ENCODE peak calls at places on chromosomes 6 and 20, in ten cellular contexts. One of them, this sample, is unnamed.
A peak's percentile ranks its signal among the peaks of the same experiment; 100 is the strongest.

GRCh38 chr20:64238851-64239387 is 16.6 kb upstream of the PCMTD2 start:
- DNase-seq in cardiac muscle cell: no peak
- DNase-seq in adrenal gland: no peak
- DNase-seq in left lung: peak; percentile 13
- DNase-seq in OCI-LY7: no peak
- DNase-seq in CD8-positive, alpha-beta T cell: no peak
- DNase-seq in K562: no peak
- DNase-seq in HCT116: no peak
- DNase-seq in breast epithelium: no peak
- DNase-seq in esophagus squamous epithelium: no peak
- DNase-seq in this sample: no peak

GRCh38 chr6:39941138-39941537 is 6.9 kb upstream of the MOCS1 start:
- DNase-seq in breast epithelium: no peak
- DNase-seq in HCT116: no peak
- DNase-seq in esophagus squamous epithelium: no peak
- DNase-seq in left lung: no peak
- DNase-seq in adrenal gland: no peak
- DNase-seq in cardiac muscle cell: no peak
- DNase-seq in OCI-LY7: no peak
- DNase-seq in K562: no peak
- DNase-seq in CD8-positive, alpha-beta T cell: no peak
- DNase-seq in this sample: no peak

GRCh38 chr6:109034439-109035041 is 60.1 kb downstream of the SESN1 start:
- DNase-seq in cardiac muscle cell: no peak
- DNase-seq in esophagus squamous epithelium: no peak
- DNase-seq in left lung: no peak
- DNase-seq in K562: no peak
- DNase-seq in OCI-LY7: no peak
- DNase-seq in adrenal gland: no peak
- DNase-seq in CD8-positive, alpha-beta T cell: no peak
- DNase-seq in HCT116: no peak
- DNase-seq in breast epithelium: no peak
- DNase-seq in this sample: no peak

GRCh38 chr6:158528826-158529225 is 31.1 kb upstream of the TMEM181 start:
- DNase-seq in cardiac muscle cell: no peak
- DNase-seq in adrenal gland: no peak
- DNase-seq in CD8-positive, alpha-beta T cell: no peak
- DNase-seq in K562: no peak
- DNase-seq in esophagus squamous epithelium: no peak
- DNase-seq in HCT116: no peak
- DNase-seq in left lung: no peak
- DNase-seq in breast epithelium: no peak
- DNase-seq in OCI-LY7: no peak
- DNase-seq in this sample: no peak

GRCh38 chr6:98335594-98335993 is 498.8 kb upstream of the POU3F2 start:
- DNase-seq in esophagus squamous epithelium: no peak
- DNase-seq in K562: no peak
- DNase-seq in CD8-positive, alpha-beta T cell: no peak
- DNase-seq in HCT116: no peak
- DNase-seq in breast epithelium: no peak
- DNase-seq in OCI-LY7: no peak
- DNase-seq in adrenal gland: no peak
- DNase-seq in left lung: no peak
- DNase-seq in cardiac muscle cell: no peak
- DNase-seq in this sample: no peak

GRCh38 chr20:63639093-63639860 is 12.4 kb upstream of the GMEB2 start:
- DNase-seq in CD8-positive, alpha-beta T cell: peak; percentile 91
- DNase-seq in HCT116: no peak
- DNase-seq in left lung: no peak
- DNase-seq in esophagus squamous epithelium: no peak
- DNase-seq in adrenal gland: no peak
- DNase-seq in breast epithelium: no peak
- DNase-seq in OCI-LY7: peak; percentile 89
- DNase-seq in K562: no peak
- DNase-seq in cardiac muscle cell: no peak
- DNase-seq in this sample: no peak

GRCh38 chr6:166625356-166625755 is 1.7 kb downstream of the RPS6KA2 start:
- DNase-seq in esophagus squamous epithelium: no peak
- DNase-seq in breast epithelium: no peak
- DNase-seq in cardiac muscle cell: no peak
- DNase-seq in adrenal gland: no peak
- DNase-seq in CD8-positive, alpha-beta T cell: peak; percentile 38
- DNase-seq in K562: no peak
- DNase-seq in HCT116: no peak
- DNase-seq in OCI-LY7: no peak
- DNase-seq in left lung: no peak
- DNase-seq in this sample: no peak

GRCh38 chr20:43442310-43442880 is 15.3 kb upstream of the SRSF6 start:
- DNase-seq in adrenal gland: peak; percentile 13
- DNase-seq in OCI-LY7: no peak
- DNase-seq in esophagus squamous epithelium: no peak
- DNase-seq in HCT116: no peak
- DNase-seq in left lung: no peak
- DNase-seq in cardiac muscle cell: no peak
- DNase-seq in breast epithelium: no peak
- DNase-seq in CD8-positive, alpha-beta T cell: no peak
- DNase-seq in K562: no peak
- DNase-seq in this sample: no peak

GRCh38 chr6:121435444-121436069 is at the start of gene GJA1:
- DNase-seq in OCI-LY7: no peak
- DNase-seq in K562: no peak
- DNase-seq in CD8-positive, alpha-beta T cell: no peak
- DNase-seq in breast epithelium: peak; percentile 60
- DNase-seq in left lung: peak; percentile 54
- DNase-seq in esophagus squamous epithelium: no peak
- DNase-seq in cardiac muscle cell: peak; percentile 73
- DNase-seq in adrenal gland: peak; percentile 80
- DNase-seq in HCT116: no peak
- DNase-seq in this sample: peak; percentile 62

GRCh38 chr6:121436966-121437756 is 1.7 kb downstream of the GJA1 start:
- DNase-seq in breast epithelium: peak; percentile 68
- DNase-seq in CD8-positive, alpha-beta T cell: no peak
- DNase-seq in OCI-LY7: no peak
- DNase-seq in esophagus squamous epithelium: no peak
- DNase-seq in left lung: peak; percentile 51
- DNase-seq in cardiac muscle cell: peak; percentile 64
- DNase-seq in HCT116: no peak
- DNase-seq in K562: no peak
- DNase-seq in adrenal gland: peak; percentile 70
- DNase-seq in this sample: peak; percentile 42

GRCh38 chr6:121437861-121438651 is 2.6 kb downstream of the GJA1 start:
- DNase-seq in OCI-LY7: no peak
- DNase-seq in cardiac muscle cell: peak; percentile 32
- DNase-seq in adrenal gland: no peak
- DNase-seq in left lung: no peak
- DNase-seq in breast epithelium: peak; percentile 45
- DNase-seq in CD8-positive, alpha-beta T cell: no peak
- DNase-seq in HCT116: no peak
- DNase-seq in K562: no peak
- DNase-seq in esophagus squamous epithelium: no peak
- DNase-seq in this sample: peak; percentile 60

GRCh38 chr6:121434037-121434770 is 1.2 kb upstream of the GJA1 start:
- DNase-seq in K562: no peak
- DNase-seq in cardiac muscle cell: no peak
- DNase-seq in esophagus squamous epithelium: no peak
- DNase-seq in OCI-LY7: no peak
- DNase-seq in left lung: no peak
- DNase-seq in breast epithelium: no peak
- DNase-seq in adrenal gland: no peak
- DNase-seq in CD8-positive, alpha-beta T cell: no peak
- DNase-seq in HCT116: no peak
- DNase-seq in this sample: no peak

DNA sequence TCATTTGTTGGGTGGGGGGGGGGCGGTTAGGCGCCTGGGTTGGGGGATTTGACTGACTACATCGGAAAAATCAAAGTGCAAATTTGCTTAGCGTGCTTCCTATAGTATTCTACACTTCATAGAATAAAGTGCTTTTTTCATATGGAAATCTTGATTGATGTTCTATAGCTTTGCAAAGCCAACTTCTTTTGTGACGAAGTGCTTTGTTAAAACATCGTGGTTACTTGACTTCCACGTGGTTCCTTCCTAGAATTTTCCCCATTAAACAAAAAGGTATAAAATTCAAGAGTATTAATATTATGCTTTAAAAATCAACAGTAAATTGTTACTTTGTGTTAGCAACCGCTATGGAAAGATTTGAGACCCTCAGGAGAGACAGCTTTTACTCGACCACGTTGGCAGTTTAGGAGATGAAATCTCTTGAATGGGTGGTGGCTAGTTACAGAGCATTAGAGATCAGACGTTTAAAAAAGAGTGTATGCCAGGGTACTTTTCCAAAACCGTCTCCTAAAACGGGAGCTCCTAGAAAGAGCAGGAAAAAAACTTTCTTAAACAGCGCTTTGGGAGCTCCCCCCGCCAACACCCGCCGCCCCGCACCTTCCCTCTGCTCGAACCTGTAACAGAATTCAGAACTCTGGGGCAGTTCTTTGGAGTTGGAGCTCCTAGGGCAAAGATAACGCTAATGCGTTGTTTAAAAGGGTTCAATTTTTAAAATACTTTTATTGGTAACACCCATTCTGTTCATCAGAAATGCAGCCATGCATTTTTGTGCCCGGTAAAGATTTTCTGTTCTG is 923 bp downstream of the GJA1 start:
- DNase-seq in K562: no peak
- DNase-seq in OCI-LY7: no peak
- DNase-seq in breast epithelium: no peak
- DNase-seq in cardiac muscle cell: peak; percentile 24
- DNase-seq in adrenal gland: no peak
- DNase-seq in esophagus squamous epithelium: no peak
- DNase-seq in CD8-positive, alpha-beta T cell: no peak
- DNase-seq in HCT116: no peak
- DNase-seq in left lung: no peak
- DNase-seq in this sample: peak; percentile 3
- H3K27ac ChIP-seq in K562: no peak overlapping the region
- H3K27ac ChIP-seq in OCI-LY7: no peak overlapping the region
- H3K27ac ChIP-seq in breast epithelium: peak overlapping the region; percentile 98
- H3K27ac ChIP-seq in cardiac muscle cell: peak overlapping the region; percentile 0
- H3K27ac ChIP-seq in adrenal gland: peak overlapping the region; percentile 85
- H3K27ac ChIP-seq in esophagus squamous epithelium: peak overlapping the region; percentile 86
- H3K27ac ChIP-seq in CD8-positive, alpha-beta T cell: no peak overlapping the region
- H3K27ac ChIP-seq in HCT116: no peak overlapping the region
- H3K27ac ChIP-seq in left lung: peak overlapping the region; percentile 95
- H3K27ac ChIP-seq in this sample: peak overlapping the region; percentile 80

GRCh38 chr20:9145142-9145541 is 76.3 kb downstream of the PLCB4 start:
- DNase-seq in OCI-LY7: no peak
- DNase-seq in CD8-positive, alpha-beta T cell: no peak
- DNase-seq in HCT116: no peak
- DNase-seq in breast epithelium: no peak
- DNase-seq in esophagus squamous epithelium: no peak
- DNase-seq in left lung: no peak
- DNase-seq in adrenal gland: no peak
- DNase-seq in cardiac muscle cell: no peak
- DNase-seq in K562: no peak
- DNase-seq in this sample: no peak

GRCh38 chr20:9144643-9145042 is 75.8 kb downstream of the PLCB4 start:
- DNase-seq in cardiac muscle cell: no peak
- DNase-seq in adrenal gland: no peak
- DNase-seq in K562: no peak
- DNase-seq in HCT116: no peak
- DNase-seq in breast epithelium: no peak
- DNase-seq in CD8-positive, alpha-beta T cell: no peak
- DNase-seq in OCI-LY7: no peak
- DNase-seq in esophagus squamous epithelium: no peak
- DNase-seq in left lung: no peak
- DNase-seq in this sample: no peak

GRCh38 chr20:9142809-9143208 is 73.9 kb downstream of the PLCB4 start:
- DNase-seq in CD8-positive, alpha-beta T cell: no peak
- DNase-seq in adrenal gland: no peak
- DNase-seq in breast epithelium: no peak
- DNase-seq in left lung: no peak
- DNase-seq in OCI-LY7: no peak
- DNase-seq in HCT116: no peak
- DNase-seq in cardiac muscle cell: no peak
- DNase-seq in esophagus squamous epithelium: no peak
- DNase-seq in K562: no peak
- DNase-seq in this sample: no peak

GRCh38 chr20:9141916-9142315 is 73.0 kb downstream of the PLCB4 start:
- DNase-seq in cardiac muscle cell: no peak
- DNase-seq in K562: no peak
- DNase-seq in left lung: no peak
- DNase-seq in esophagus squamous epithelium: no peak
- DNase-seq in CD8-positive, alpha-beta T cell: no peak
- DNase-seq in breast epithelium: no peak
- DNase-seq in OCI-LY7: no peak
- DNase-seq in HCT116: no peak
- DNase-seq in adrenal gland: no peak
- DNase-seq in this sample: no peak

DNA sequence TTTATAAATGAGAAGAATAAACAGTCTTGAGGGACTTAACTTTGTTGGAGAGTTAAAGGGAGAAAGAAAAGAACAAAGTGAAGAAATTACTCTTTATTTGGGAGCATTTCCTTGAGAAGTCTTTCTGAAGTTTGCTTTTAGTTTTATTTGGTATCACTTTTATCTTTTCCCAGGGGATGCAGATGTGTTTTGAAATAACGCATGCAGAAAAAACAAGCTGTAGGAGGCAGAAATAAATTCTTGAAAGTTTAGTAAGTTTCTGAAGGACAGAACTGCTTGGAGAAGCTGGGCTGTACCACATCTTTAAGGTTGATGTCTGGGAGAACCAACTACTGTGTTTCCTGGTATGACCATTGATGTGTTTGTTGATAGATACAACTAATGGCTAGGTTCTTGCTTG is 75.0 kb downstream of the PLCB4 start:
- DNase-seq in adrenal gland: no peak
- DNase-seq in HCT116: no peak
- DNase-seq in left lung: no peak
- DNase-seq in esophagus squamous epithelium: no peak
- DNase-seq in CD8-positive, alpha-beta T cell: no peak
- DNase-seq in OCI-LY7: no peak
- DNase-seq in breast epithelium: no peak
- DNase-seq in K562: no peak
- DNase-seq in cardiac muscle cell: no peak
- DNase-seq in this sample: no peak
- H3K27ac ChIP-seq in adrenal gland: no peak overlapping the region
- H3K27ac ChIP-seq in HCT116: no peak overlapping the region
- H3K27ac ChIP-seq in left lung: no peak overlapping the region
- H3K27ac ChIP-seq in esophagus squamous epithelium: peak overlapping the region; percentile 11
- H3K27ac ChIP-seq in CD8-positive, alpha-beta T cell: no peak overlapping the region
- H3K27ac ChIP-seq in OCI-LY7: no peak overlapping the region
- H3K27ac ChIP-seq in breast epithelium: no peak overlapping the region
- H3K27ac ChIP-seq in K562: no peak overlapping the region
- H3K27ac ChIP-seq in cardiac muscle cell: no peak overlapping the region
- H3K27ac ChIP-seq in this sample: no peak overlapping the region

DNA sequence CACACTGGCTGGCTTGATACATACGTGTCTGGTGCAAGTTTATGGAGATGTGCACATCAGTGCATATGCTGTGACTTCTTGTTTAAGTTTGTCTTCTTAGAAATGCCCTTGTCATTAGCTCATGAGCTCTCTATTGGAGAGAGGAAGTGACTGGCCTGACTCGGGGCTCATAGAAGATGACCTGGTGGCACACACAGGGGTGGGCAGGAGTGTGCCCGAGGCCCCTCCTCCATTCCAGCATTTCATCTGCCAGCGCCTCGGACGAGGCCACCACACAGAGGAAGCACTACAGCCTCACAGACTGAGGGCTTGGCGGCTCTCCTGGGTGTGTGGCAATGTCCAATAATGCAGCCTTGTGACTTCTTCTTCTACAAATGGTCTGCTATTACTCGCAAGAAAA is 109.7 kb downstream of the FAM120B start:
- DNase-seq in CD8-positive, alpha-beta T cell: no peak
- DNase-seq in left lung: no peak
- DNase-seq in adrenal gland: no peak
- DNase-seq in esophagus squamous epithelium: no peak
- DNase-seq in K562: no peak
- DNase-seq in HCT116: no peak
- DNase-seq in breast epithelium: no peak
- DNase-seq in cardiac muscle cell: no peak
- DNase-seq in OCI-LY7: no peak
- DNase-seq in this sample: no peak
- H3K27ac ChIP-seq in CD8-positive, alpha-beta T cell: no peak overlapping the region
- H3K27ac ChIP-seq in left lung: no peak overlapping the region
- H3K27ac ChIP-seq in adrenal gland: no peak overlapping the region
- H3K27ac ChIP-seq in esophagus squamous epithelium: no peak overlapping the region
- H3K27ac ChIP-seq in K562: no peak overlapping the region
- H3K27ac ChIP-seq in HCT116: no peak overlapping the region
- H3K27ac ChIP-seq in breast epithelium: no peak overlapping the region
- H3K27ac ChIP-seq in cardiac muscle cell: no peak overlapping the region
- H3K27ac ChIP-seq in OCI-LY7: no peak overlapping the region
- H3K27ac ChIP-seq in this sample: no peak overlapping the region

DNA sequence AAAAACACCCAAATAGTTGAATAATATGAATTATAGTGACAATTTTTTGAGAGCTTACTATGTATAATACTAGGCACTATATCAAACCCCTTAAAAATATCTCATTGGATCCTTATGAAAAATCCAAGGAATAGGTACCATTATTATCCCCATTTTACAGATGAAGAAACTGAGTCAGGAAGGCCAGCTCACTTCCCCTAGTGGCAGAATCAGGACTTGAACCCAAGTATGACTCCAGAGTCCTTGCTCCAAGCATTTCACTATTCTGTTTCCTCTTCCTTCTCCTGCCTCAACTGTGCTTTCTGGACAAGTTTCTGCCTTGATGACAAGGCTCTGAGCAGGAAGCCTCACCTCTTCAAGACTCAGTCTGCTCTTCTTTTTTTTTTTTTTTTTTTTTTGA is 10.8 kb upstream of the PARD6B start:
- DNase-seq in breast epithelium: no peak
- DNase-seq in esophagus squamous epithelium: no peak
- DNase-seq in HCT116: no peak
- DNase-seq in left lung: no peak
- DNase-seq in adrenal gland: no peak
- DNase-seq in OCI-LY7: no peak
- DNase-seq in cardiac muscle cell: no peak
- DNase-seq in K562: no peak
- DNase-seq in CD8-positive, alpha-beta T cell: no peak
- DNase-seq in this sample: no peak
- H3K27ac ChIP-seq in breast epithelium: no peak overlapping the region
- H3K27ac ChIP-seq in esophagus squamous epithelium: no peak overlapping the region
- H3K27ac ChIP-seq in HCT116: no peak overlapping the region
- H3K27ac ChIP-seq in left lung: no peak overlapping the region
- H3K27ac ChIP-seq in adrenal gland: no peak overlapping the region
- H3K27ac ChIP-seq in OCI-LY7: no peak overlapping the region
- H3K27ac ChIP-seq in cardiac muscle cell: no peak overlapping the region
- H3K27ac ChIP-seq in K562: no peak overlapping the region
- H3K27ac ChIP-seq in CD8-positive, alpha-beta T cell: no peak overlapping the region
- H3K27ac ChIP-seq in this sample: no peak overlapping the region

This sample was measured in RWPE1.